ENCODE peak calls at places on chromosome 4, in seven cellular contexts. G, E, U, P, B, R and W are unnamed samples.

GRCh38 chr4:106676173-106676921 is 307.8 kb upstream of the GIMD1 start:
- DNase-seq in G (no peak), B (no peak), E (no peak), R (no peak), P (no peak), U (no peak), W (no peak)

GRCh38 chr4:133148690-133149363 is at the start of gene PCDH10:
- DNase-seq in G (peak), R (peak), P (no peak), B (peak), U (peak), E (peak), W (peak)

GRCh38 chr4:25320374-25321172 is 8.0 kb downstream of the ZCCHC4 start:
- DNase-seq in R (peak), B (no peak), G (no peak), U (no peak), E (no peak), P (no peak), W (peak)

GRCh38 chr4:92506933-92507332 is 203.2 kb downstream of the GRID2 start:
- DNase-seq in E (no peak), R (no peak), G (no peak), P (no peak), B (no peak), U (no peak), W (no peak)

GRCh38 chr4:40316333-40316781 is 18.8 kb upstream of the CHRNA9 start:
- DNase-seq in P (no peak), E (peak), U (no peak), B (no peak), R (peak), G (no peak), W (peak)

GRCh38 chr4:177528620-177529019 is 86.4 kb upstream of the AGA start:
- DNase-seq in U (no peak), E (no peak), R (no peak), P (no peak), B (no peak), G (no peak), W (no peak)

GRCh38 chr4:163332526-163333405 is at the start of gene NPY1R:
- DNase-seq in E (peak), P (peak), R (peak), U (peak), G (peak), B (peak), W (peak)

GRCh38 chr4:139655116-139655515 is 10.5 kb upstream of the MGST2 start:
- DNase-seq in U (no peak), P (no peak), G (no peak), E (no peak), B (no peak), R (peak), W (no peak)

GRCh38 chr4:41268024-41268423 is 11.3 kb downstream of the UCHL1 start:
- DNase-seq in U (no peak), B (no peak), G (no peak), P (no peak), R (no peak), E (no peak), W (no peak)

GRCh38 chr4:48375651-48376291 is 34.4 kb downstream of the SLAIN2 start:
- DNase-seq in G (peak), B (no peak), R (peak), U (no peak), P (no peak), E (peak), W (no peak)

GRCh38 chr4:12879500-12879899 is 604.6 kb downstream of the RAB28 start:
- DNase-seq in U (no peak), B (no peak), P (no peak), G (no peak), E (no peak), R (no peak), W (no peak)

GRCh38 chr4:104500452-104500851 is 5.8 kb upstream of the CXXC4 start:
- DNase-seq in R (no peak), P (no peak), B (no peak), G (no peak), U (no peak), E (peak), W (no peak)

GRCh38 chr4:122633211-122633610 is 12.3 kb upstream of the IL21 start:
- DNase-seq in P (no peak), G (no peak), U (no peak), E (no peak), R (no peak), B (no peak), W (no peak)

GRCh38 chr4:83259586-83259985 is 25.0 kb downstream of the COQ2 start:
- DNase-seq in E (no peak), U (no peak), B (no peak), G (no peak), R (no peak), P (no peak), W (no peak)

GRCh38 chr4:186472948-186473347 is 82.4 kb downstream of the MTNR1A start:
- DNase-seq in P (no peak), R (peak), B (no peak), U (no peak), G (no peak), E (no peak), W (no peak)

GRCh38 chr4:52103314-52103713 is 52.2 kb downstream of the SPATA18 start:
- DNase-seq in B (no peak), E (no peak), R (peak), G (no peak), P (no peak), U (no peak), W (no peak)

GRCh38 chr4:38724507-38724808 is 58.3 kb downstream of the TLR10 start:
- DNase-seq in E (no peak), U (no peak), B (no peak), R (no peak), P (no peak), G (no peak), W (no peak)

GRCh38 chr4:125750827-125751466 is 436.2 kb downstream of the FAT4 start:
- DNase-seq in B (no peak), G (no peak), U (no peak), R (peak), P (no peak), E (no peak), W (no peak)

GRCh38 chr4:40194602-40195161 is 2.1 kb upstream of the RHOH start:
- DNase-seq in U (no peak), G (no peak), P (no peak), B (no peak), E (no peak), R (no peak), W (no peak)

GRCh38 chr4:163139048-163139447 is 27.6 kb downstream of the NAF1 start:
- DNase-seq in E (no peak), G (no peak), U (no peak), R (no peak), B (no peak), P (no peak), W (no peak)

GRCh38 chr4:41185614-41186609 is 28.4 kb downstream of the APBB2 start:
- DNase-seq in E (no peak), P (no peak), B (no peak), R (no peak), G (no peak), U (no peak), W (peak)

GRCh38 chr4:74873545-74874295 is 59.2 kb upstream of the PARM1 start:
- DNase-seq in G (no peak), U (no peak), E (no peak), R (no peak), B (no peak), P (no peak), W (no peak)

GRCh38 chr4:101355767-101356702 is 8.7 kb upstream of the PPP3CA start:
- DNase-seq in E (no peak), G (no peak), B (no peak), P (no peak), R (peak), U (no peak), W (no peak)

GRCh38 chr4:85522277-85522676 is 47.3 kb downstream of the ARHGAP24 start:
- DNase-seq in B (no peak), R (no peak), P (no peak), E (no peak), U (no peak), G (no peak), W (no peak)

GRCh38 chr4:26151615-26152014 is 169.2 kb upstream of the RBPJ start:
- DNase-seq in G (no peak), R (no peak), E (no peak), B (no peak), U (no peak), P (no peak), W (no peak)

GRCh38 chr4:108527729-108528128 is 92.6 kb upstream of the RPL34 start:
- DNase-seq in B (no peak), P (no peak), E (no peak), G (no peak), R (no peak), U (no peak), W (no peak)

GRCh38 chr4:11223261-11223660 is 205.4 kb downstream of the HS3ST1 start:
- DNase-seq in G (no peak), B (no peak), P (no peak), R (no peak), E (no peak), U (peak), W (no peak)

GRCh38 chr4:86891785-86892638 is at the start of gene C4orf36:
- DNase-seq in B (peak), P (no peak), R (peak), G (peak), E (peak), U (peak), W (no peak)

GRCh38 chr4:19034089-19034488 is 1012.5 kb upstream of the LCORL start:
- DNase-seq in E (no peak), G (no peak), R (no peak), U (no peak), P (no peak), B (no peak), W (no peak)

GRCh38 chr4:10981611-10982010 is 297.0 kb upstream of the CLNK start:
- DNase-seq in B (no peak), E (no peak), R (no peak), P (no peak), G (no peak), U (no peak), W (no peak)

GRCh38 chr4:153634737-153635353 is 49.2 kb upstream of the TLR2 start:
- DNase-seq in R (peak), U (no peak), B (no peak), P (no peak), G (no peak), E (no peak), W (no peak)

GRCh38 chr4:182306792-182307507 is 63.7 kb downstream of the TENM3 start:
- DNase-seq in P (no peak), G (no peak), E (no peak), U (no peak), B (no peak), R (no peak), W (no peak)

GRCh38 chr4:182303847-182304246 is 60.6 kb downstream of the TENM3 start:
- DNase-seq in R (no peak), P (no peak), U (no peak), E (no peak), G (no peak), B (no peak), W (no peak)

GRCh38 chr4:182310316-182310715 is 67.1 kb downstream of the TENM3 start:
- DNase-seq in B (no peak), U (no peak), R (no peak), G (no peak), P (no peak), E (no peak), W (no peak)

GRCh38 chr4:182309877-182310276 is 66.7 kb downstream of the TENM3 start:
- DNase-seq in G (no peak), B (no peak), P (no peak), U (no peak), E (no peak), R (no peak), W (no peak)

GRCh38 chr4:182307746-182308145 is 64.5 kb downstream of the TENM3 start:
- DNase-seq in E (peak), P (no peak), G (peak), B (no peak), R (no peak), U (no peak), W (peak)
- TF ChIP-seq CTCF in E (no peak), P (no peak), G (no peak), B (no peak), R (no peak), U (no peak), W (no peak)

GRCh38 chr4:181213562-181213961 is 1029.6 kb upstream of the TENM3 start:
- DNase-seq in R (no peak), B (no peak), G (no peak), E (no peak), U (no peak), P (no peak), W (no peak)
- TF ChIP-seq CTCF in R (no peak), B (no peak), G (no peak), E (no peak), U (no peak), P (no peak), W (no peak)

DNA sequence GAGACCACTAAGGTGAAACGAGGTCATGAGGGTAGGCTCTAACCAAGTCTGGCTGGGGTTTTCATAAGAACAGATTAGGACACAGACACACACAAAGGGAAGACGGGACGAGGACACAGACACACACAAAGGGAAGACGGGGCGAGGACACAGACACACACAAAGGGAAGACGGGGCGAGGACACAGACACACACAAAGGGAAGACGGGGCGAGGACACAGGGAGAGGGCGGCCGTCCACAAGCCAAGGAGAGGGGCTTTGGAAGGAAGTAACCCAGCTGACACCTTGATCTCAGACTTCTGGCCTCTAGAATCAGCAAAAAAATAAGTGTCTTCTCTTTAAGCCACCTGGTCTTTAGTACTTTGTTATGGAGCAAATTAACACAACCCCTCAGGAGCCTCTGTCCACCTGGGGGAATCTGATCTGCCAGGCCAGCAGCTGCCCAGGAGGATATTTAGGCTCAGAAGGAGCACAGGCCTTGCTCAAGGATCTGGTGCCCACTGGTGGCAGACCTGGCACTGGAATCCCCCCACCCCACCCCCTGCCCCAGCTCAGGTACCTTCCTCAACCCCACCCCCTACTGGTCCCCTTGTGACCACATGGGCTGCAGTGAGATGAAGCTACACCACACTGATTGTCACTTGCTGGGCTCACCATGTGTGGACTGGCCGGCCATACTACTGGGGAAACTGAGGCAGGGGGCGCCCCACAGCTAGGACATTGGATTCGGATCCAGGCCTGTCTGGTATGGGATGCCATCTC is 2.8 kb downstream of the ABLIM2 start:
- DNase-seq in E (no peak), B (no peak), G (no peak), P (no peak), U (no peak), R (no peak), W (no peak)
- TF ChIP-seq CTCF in E (no peak), B (no peak), G (no peak), P (no peak), U (no peak), R (no peak), W (no peak)

GRCh38 chr4:70183168-70183939 is 12.2 kb upstream of the ODAM start:
- DNase-seq in U (peak), R (peak), E (peak), P (no peak), B (no peak), G (no peak), W (peak)
- TF ChIP-seq CTCF in U (peak), R (peak), E (no peak), P (peak), B (no peak), G (peak), W (peak)

GRCh38 chr4:156298230-156298629 is 344.6 kb upstream of the CTSO start:
- DNase-seq in P (no peak), R (peak), U (no peak), B (no peak), E (no peak), G (no peak), W (peak)

GRCh38 chr4:156291317-156291716 is 337.7 kb upstream of the CTSO start:
- DNase-seq in U (no peak), R (peak), P (no peak), E (no peak), B (no peak), G (no peak), W (no peak)

GRCh38 chr4:156293657-156294297 is 340.1 kb upstream of the CTSO start:
- DNase-seq in R (peak), U (no peak), G (no peak), B (no peak), E (no peak), P (no peak), W (peak)

GRCh38 chr4:156295676-156296075 is 342.0 kb upstream of the CTSO start:
- DNase-seq in P (no peak), B (no peak), E (no peak), G (no peak), R (no peak), U (no peak), W (no peak)

DNA sequence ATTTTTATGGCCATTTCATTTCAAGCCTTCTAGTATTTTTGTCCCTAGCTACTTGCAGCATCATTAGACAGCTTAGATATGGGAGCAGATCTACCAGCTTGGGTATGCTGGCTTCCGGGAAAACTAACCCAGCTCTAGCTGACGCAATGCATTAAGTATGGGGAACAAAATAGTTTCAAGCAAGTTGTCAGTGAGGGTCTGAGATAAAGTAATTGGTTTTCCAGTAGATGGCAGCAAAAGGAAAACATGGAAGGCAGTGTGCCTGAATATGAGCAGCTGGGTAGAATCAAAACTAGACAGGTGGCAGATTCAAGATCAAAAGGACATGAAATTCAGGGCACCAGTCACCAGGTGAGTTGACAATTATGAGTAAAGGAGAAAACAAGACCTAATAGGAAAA is 340.9 kb upstream of the CTSO start:
- DNase-seq in B (no peak), U (no peak), E (peak), G (no peak), R (peak), P (no peak), W (peak)
- TF ChIP-seq CTCF in B (no peak), U (peak), E (no peak), G (no peak), R (peak), P (no peak), W (peak)

GRCh38 chr4:2177443-2178093 is 64.4 kb downstream of the HAUS3 start:
- DNase-seq in G (no peak), P (no peak), R (no peak), U (no peak), B (no peak), E (no peak), W (no peak)
- TF ChIP-seq CTCF in G (no peak), P (no peak), R (no peak), U (no peak), B (no peak), E (no peak), W (peak)

DNA sequence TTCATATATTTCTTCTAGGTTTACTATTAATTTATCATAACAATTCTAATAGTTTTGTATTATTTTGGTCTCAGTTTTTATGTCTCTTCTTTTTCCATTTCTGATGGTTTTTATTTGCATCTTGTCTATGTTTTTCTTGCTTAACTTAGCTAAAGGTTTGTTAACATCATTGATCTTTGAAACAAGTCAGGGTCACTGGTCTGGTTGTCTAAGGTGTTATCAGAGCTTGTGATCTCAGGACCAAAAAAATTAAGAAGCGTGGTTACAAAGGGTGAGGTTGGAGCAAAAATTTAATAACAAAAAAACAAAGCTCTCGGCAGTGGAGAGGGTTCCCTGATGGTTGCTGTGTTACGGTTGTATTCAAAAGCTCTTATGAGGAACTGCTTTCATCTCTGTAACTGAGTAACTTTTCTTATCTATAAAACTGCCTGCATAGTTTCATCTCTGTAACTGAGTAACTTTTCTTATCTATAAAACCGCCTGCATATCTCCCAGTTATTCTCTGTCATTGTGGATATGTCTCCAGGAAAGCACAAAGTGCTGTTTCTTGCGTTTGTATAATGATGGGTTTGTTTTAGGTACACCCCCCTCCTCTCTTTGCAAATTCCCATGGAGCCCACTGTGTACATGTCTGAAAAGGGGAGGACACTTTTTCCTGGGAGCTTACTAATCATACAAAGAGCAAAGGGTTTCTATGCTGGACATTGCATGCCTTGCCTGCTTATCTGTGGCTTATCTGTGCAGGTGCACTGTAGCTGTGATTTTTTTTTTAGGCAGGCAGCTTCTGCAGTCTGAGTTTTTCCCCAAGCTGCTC is 62.4 kb upstream of the UGT2B15 start:
- DNase-seq in G (no peak), P (no peak), E (no peak), R (peak), B (no peak), U (no peak), W (no peak)
- TF ChIP-seq CTCF in G (no peak), P (no peak), E (no peak), R (no peak), B (no peak), U (no peak), W (no peak)